ENCODE peak calls at places on chromosome 13, in ten cellular contexts. X is cardiac muscle cell; D is CD8-positive, alpha-beta T cell; I is A549; R is testis; Q is MM.1S; H is astrocyte; V is CD4-positive, alpha-beta T cell; C is ovary; E is heart right ventricle. Y is an unnamed sample.

GRCh38 chr13:65453982-65454381 is 1776.2 kb downstream of the PCDH9 start:
- DNase-seq in X (no peak), D (no peak), I (no peak), R (no peak), Q (peak), H (no peak), V (no peak), C (no peak), E (no peak), Y (no peak)

GRCh38 chr13:51953347-51953746 is 57.9 kb downstream of the ATP7B start:
- DNase-seq in X (no peak), D (no peak), I (no peak), R (no peak), Q (no peak), H (no peak), V (no peak), C (no peak), E (no peak), Y (no peak)

GRCh38 chr13:106415427-106415826 is 120.0 kb downstream of the EFNB2 start:
- DNase-seq in X (no peak), D (no peak), I (no peak), R (no peak), Q (no peak), H (no peak), V (no peak), C (no peak), E (no peak), Y (no peak)

GRCh38 chr13:79543883-79544282 is 62.9 kb downstream of the NDFIP2 start:
- DNase-seq in X (no peak), D (no peak), I (no peak), R (no peak), Q (no peak), H (no peak), V (no peak), C (no peak), E (no peak), Y (no peak)

GRCh38 chr13:24217601-24218281 is 57.2 kb downstream of the SPATA13 start:
- DNase-seq in X (peak), D (no peak), I (peak), R (no peak), Q (peak), H (peak), V (no peak), C (no peak), E (no peak), Y (no peak)

GRCh38 chr13:32036762-32037161 is 5.2 kb downstream of the FRY start:
- DNase-seq in X (no peak), D (no peak), I (no peak), R (no peak), Q (no peak), H (no peak), V (no peak), C (no peak), E (no peak), Y (no peak)

GRCh38 chr13:51007216-51007615 is 97.6 kb downstream of the RNASEH2B start:
- DNase-seq in X (no peak), D (no peak), I (no peak), R (no peak), Q (no peak), H (no peak), V (no peak), C (no peak), E (no peak), Y (no peak)

GRCh38 chr13:39836038-39836437 is 180.6 kb downstream of the COG6 start:
- DNase-seq in X (no peak), D (no peak), I (no peak), R (no peak), Q (no peak), H (no peak), V (no peak), C (no peak), E (no peak), Y (no peak)

GRCh38 chr13:71866173-71867091 is 572 bp downstream of the DACH1 start:
- DNase-seq in X (peak), D (no peak), I (no peak), R (no peak), Q (peak), H (no peak), V (no peak), C (no peak), E (peak), Y (peak)

GRCh38 chr13:81048026-81048461 is 707.1 kb upstream of the SPRY2 start:
- DNase-seq in X (no peak), D (no peak), I (no peak), R (no peak), Q (peak), H (no peak), V (no peak), C (no peak), E (no peak), Y (no peak)

GRCh38 chr13:48078251-48078656 is 16.6 kb downstream of the MED4 start:
- DNase-seq in X (no peak), D (no peak), I (peak), R (no peak), Q (peak), H (no peak), V (no peak), C (no peak), E (no peak), Y (no peak)

GRCh38 chr13:112233716-112234115 is 142.4 kb upstream of the SPACA7 start:
- DNase-seq in X (no peak), D (no peak), I (no peak), R (no peak), Q (no peak), H (no peak), V (no peak), C (no peak), E (no peak), Y (no peak)

GRCh38 chr13:98206946-98207345 is 29.9 kb upstream of the RNF113B start:
- DNase-seq in X (peak), D (no peak), I (no peak), R (no peak), Q (no peak), H (peak), V (no peak), C (no peak), E (no peak), Y (no peak)

GRCh38 chr13:97414392-97414791 is 19.6 kb upstream of the RAP2A start:
- DNase-seq in X (peak), D (no peak), I (no peak), R (no peak), Q (no peak), H (no peak), V (no peak), C (no peak), E (no peak), Y (no peak)

GRCh38 chr13:51793570-51794273 is 10.2 kb downstream of the DHRS12 start:
- DNase-seq in X (peak), D (no peak), I (peak), R (no peak), Q (no peak), H (peak), V (no peak), C (no peak), E (no peak), Y (no peak)

GRCh38 chr13:73421310-73421912 is 362.6 kb downstream of the KLF5 start:
- DNase-seq in X (no peak), D (no peak), I (no peak), R (no peak), Q (no peak), H (peak), V (no peak), C (no peak), E (no peak), Y (no peak)

DNA sequence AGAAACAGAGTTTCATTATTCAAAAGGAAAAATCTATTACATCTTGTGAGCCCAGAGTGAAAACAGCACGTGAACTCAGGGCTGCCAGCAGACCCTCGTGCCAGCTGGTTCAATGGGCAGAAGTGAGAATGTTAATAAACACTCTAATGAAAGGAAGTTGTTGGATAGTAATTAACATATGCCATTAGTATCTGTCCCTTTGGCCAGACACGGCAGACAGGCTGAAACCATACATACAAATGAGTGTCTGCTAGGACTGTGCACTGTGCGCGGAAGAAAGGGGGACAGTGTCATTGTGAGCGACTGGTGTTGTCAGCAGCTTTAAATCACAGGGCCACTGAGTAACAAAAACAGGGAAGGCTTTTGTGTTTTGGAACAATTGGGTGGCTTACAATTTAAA is 121.9 kb upstream of the TSC22D1 start:
- DNase-seq in X (no peak), D (no peak), I (no peak), R (peak), Q (no peak), H (no peak), V (no peak), C (no peak), E (no peak), Y (peak)
- H3K27ac ChIP-seq in X (no peak), D (no peak), I (no peak), R (no peak), Q (no peak), H (no peak), V (no peak), C (no peak), E (no peak), Y (no peak)

GRCh38 chr13:21233086-21233485 is 56.6 kb downstream of the MRPL57 start:
- DNase-seq in X (no peak), D (no peak), I (no peak), R (no peak), Q (no peak), H (no peak), V (no peak), C (no peak), E (no peak), Y (no peak)
- H3K27ac ChIP-seq in X (no peak), D (no peak), I (no peak), R (peak), Q (no peak), H (no peak), V (no peak), C (peak), E (peak), Y (no peak)

GRCh38 chr13:102170295-102170694 is 231.6 kb downstream of the FGF14 start:
- DNase-seq in X (no peak), D (no peak), I (no peak), R (no peak), Q (no peak), H (no peak), V (no peak), C (no peak), E (no peak), Y (no peak)
- H3K27ac ChIP-seq in X (no peak), D (no peak), I (no peak), R (no peak), Q (no peak), H (no peak), V (no peak), C (no peak), E (no peak), Y (no peak)

DNA sequence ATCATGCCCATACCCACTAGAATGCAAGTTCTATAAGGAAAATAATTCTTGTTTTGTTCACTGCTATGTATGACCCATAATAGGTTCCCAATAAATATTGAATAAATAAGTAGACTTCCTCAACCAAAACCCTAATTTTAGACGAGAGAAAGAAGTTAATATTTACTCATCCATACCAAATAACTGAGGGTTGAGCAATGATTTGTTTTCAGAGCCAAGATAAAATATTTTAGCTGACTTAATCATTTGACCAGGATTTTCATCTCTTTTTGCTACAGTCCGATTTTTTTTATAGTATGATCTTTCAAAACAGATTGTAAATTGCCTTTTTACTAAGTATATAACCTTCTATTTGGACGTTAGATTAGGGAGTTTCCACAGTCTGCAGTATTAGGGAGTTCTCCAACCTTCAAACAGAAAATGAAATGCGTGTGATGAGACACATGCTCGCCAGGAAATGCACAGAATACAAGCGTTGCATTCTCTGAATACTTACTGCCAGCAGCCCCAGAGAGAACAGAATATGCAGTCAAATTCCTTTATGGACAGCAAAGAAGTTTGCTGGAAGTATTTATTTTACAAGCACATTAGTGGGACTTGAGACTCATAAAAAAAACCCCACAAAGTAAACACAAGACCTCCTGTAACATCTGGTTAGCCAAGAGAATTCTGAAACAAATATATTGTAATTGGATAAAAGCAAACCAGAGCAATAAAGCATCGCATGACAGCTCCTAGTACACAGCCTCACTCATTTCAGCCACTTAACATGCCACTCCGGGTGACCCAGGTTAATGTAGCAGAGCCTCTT is 230.0 kb downstream of the MYO16 start:
- DNase-seq in X (peak), D (no peak), I (peak), R (no peak), Q (peak), H (peak), V (no peak), C (no peak), E (no peak), Y (no peak)
- H3K27ac ChIP-seq in X (peak), D (no peak), I (peak), R (no peak), Q (peak), H (peak), V (no peak), C (no peak), E (no peak), Y (no peak)

GRCh38 chr13:40963927-40964326 is 55.2 kb downstream of the ELF1 start:
- DNase-seq in X (peak), D (no peak), I (peak), R (no peak), Q (no peak), H (peak), V (no peak), C (no peak), E (no peak), Y (no peak)

GRCh38 chr13:40961826-40962225 is 57.3 kb downstream of the ELF1 start:
- DNase-seq in X (no peak), D (no peak), I (no peak), R (no peak), Q (no peak), H (no peak), V (no peak), C (no peak), E (no peak), Y (no peak)

GRCh38 chr13:40960721-40961120 is 58.4 kb downstream of the ELF1 start:
- DNase-seq in X (no peak), D (no peak), I (no peak), R (no peak), Q (no peak), H (no peak), V (no peak), C (no peak), E (no peak), Y (no peak)

GRCh38 chr13:40958655-40959054 is 60.5 kb downstream of the ELF1 start:
- DNase-seq in X (no peak), D (no peak), I (no peak), R (no peak), Q (no peak), H (no peak), V (no peak), C (no peak), E (no peak), Y (no peak)

GRCh38 chr13:40961224-40961623 is 57.9 kb downstream of the ELF1 start:
- DNase-seq in X (no peak), D (no peak), I (no peak), R (no peak), Q (no peak), H (no peak), V (no peak), C (no peak), E (no peak), Y (no peak)
- H3K27ac ChIP-seq in X (no peak), D (no peak), I (no peak), R (no peak), Q (no peak), H (no peak), V (no peak), C (no peak), E (no peak), Y (no peak)

Y was measured in caudate nucleus.